ENCODE peak calls at places on chromosomes 7 and 10, in five cellular contexts. One of them, this sample, is unnamed. For H3K4me1 and H3K27me3, the result is how much of the 10 kb centered on the place peaks cover.

GRCh38 chr10:102868976-102869289 is 337 bp upstream of the AS3MT start:
- DNase-seq in left lung: no peak
- DNase-seq in testis: no peak
- DNase-seq in lower lobe of right lung: no peak
- DNase-seq in body of pancreas: no peak
- DNase-seq in this sample: no peak

GRCh38 chr10:48612241-48612943 is 7.5 kb upstream of the ARHGAP22 start:
- DNase-seq in left lung: no peak
- DNase-seq in body of pancreas: no peak
- DNase-seq in testis: no peak
- DNase-seq in lower lobe of right lung: no peak
- DNase-seq in this sample: no peak

GRCh38 chr7:139108256-139109187 is 998 bp downstream of the ZC3HAV1 start:
- DNase-seq in testis: peak
- DNase-seq in lower lobe of right lung: peak
- DNase-seq in body of pancreas: peak
- DNase-seq in left lung: peak
- DNase-seq in this sample: peak

GRCh38 chr7:35251606-35252310 is 2.1 kb downstream of the TBX20 start:
- DNase-seq in left lung: no peak
- DNase-seq in testis: no peak
- DNase-seq in lower lobe of right lung: no peak
- DNase-seq in body of pancreas: no peak
- DNase-seq in this sample: no peak

GRCh38 chr10:111076682-111077661 is at the start of gene ADRA2A:
- DNase-seq in lower lobe of right lung: peak
- DNase-seq in body of pancreas: peak
- DNase-seq in left lung: peak
- DNase-seq in testis: peak
- DNase-seq in this sample: no peak

GRCh38 chr7:135708041-135708440 is 19.9 kb downstream of the SLC13A4 start:
- DNase-seq in testis: no peak
- DNase-seq in left lung: no peak
- DNase-seq in lower lobe of right lung: no peak
- DNase-seq in body of pancreas: no peak
- DNase-seq in this sample: no peak

GRCh38 chr10:132835848-132836233 is 49.9 kb upstream of the NKX6-2 start:
- DNase-seq in testis: no peak
- DNase-seq in lower lobe of right lung: no peak
- DNase-seq in left lung: no peak
- DNase-seq in body of pancreas: no peak
- DNase-seq in this sample: no peak

GRCh38 chr7:102279537-102280400 is 6.9 kb upstream of the SH2B2 start:
- DNase-seq in lower lobe of right lung: no peak
- DNase-seq in testis: no peak
- DNase-seq in body of pancreas: peak
- DNase-seq in left lung: peak
- DNase-seq in this sample: no peak

GRCh38 chr7:87219545-87220025 is at the start of gene TMEM243:
- DNase-seq in testis: peak
- DNase-seq in body of pancreas: peak
- DNase-seq in left lung: peak
- DNase-seq in lower lobe of right lung: peak
- DNase-seq in this sample: peak

GRCh38 chr7:154950992-154951391 is 51.9 kb downstream of the PAXIP1 start:
- DNase-seq in body of pancreas: no peak
- DNase-seq in lower lobe of right lung: no peak
- DNase-seq in testis: no peak
- DNase-seq in left lung: no peak
- DNase-seq in this sample: no peak

GRCh38 chr7:155644971-155645509 is 579 bp downstream of the RBM33 start:
- DNase-seq in body of pancreas: peak
- DNase-seq in lower lobe of right lung: peak
- DNase-seq in testis: peak
- DNase-seq in left lung: no peak
- DNase-seq in this sample: peak

GRCh38 chr7:116940689-116941088 is 12.6 kb upstream of the ST7 start:
- DNase-seq in lower lobe of right lung: no peak
- DNase-seq in left lung: no peak
- DNase-seq in body of pancreas: no peak
- DNase-seq in testis: no peak
- DNase-seq in this sample: no peak

GRCh38 chr10:72087392-72087968 is 871 bp downstream of the SPOCK2 start:
- DNase-seq in lower lobe of right lung: no peak
- DNase-seq in left lung: no peak
- DNase-seq in testis: no peak
- DNase-seq in body of pancreas: no peak
- DNase-seq in this sample: no peak

GRCh38 chr10:48442090-48442808 is 135.8 kb downstream of the MAPK8 start:
- DNase-seq in lower lobe of right lung: no peak
- DNase-seq in left lung: no peak
- DNase-seq in testis: no peak
- DNase-seq in body of pancreas: no peak
- DNase-seq in this sample: no peak

GRCh38 chr10:115402690-115403089 is 309.5 kb downstream of the ATRNL1 start:
- DNase-seq in testis: no peak
- DNase-seq in lower lobe of right lung: no peak
- DNase-seq in body of pancreas: no peak
- DNase-seq in left lung: no peak
- DNase-seq in this sample: no peak

GRCh38 chr7:95398155-95398940 is 2.2 kb upstream of the PON3 start:
- DNase-seq in body of pancreas: no peak
- DNase-seq in left lung: no peak
- DNase-seq in testis: no peak
- DNase-seq in lower lobe of right lung: no peak
- DNase-seq in this sample: no peak

GRCh38 chr10:24344279-24344678 is 135.3 kb downstream of the KIAA1217 start:
- DNase-seq in left lung: no peak
- DNase-seq in lower lobe of right lung: no peak
- DNase-seq in testis: no peak
- DNase-seq in body of pancreas: peak
- DNase-seq in this sample: no peak

GRCh38 chr7:141073641-141074161 is at the start of gene TMEM178B:
- DNase-seq in lower lobe of right lung: no peak
- DNase-seq in left lung: no peak
- DNase-seq in testis: no peak
- DNase-seq in body of pancreas: no peak
- DNase-seq in this sample: no peak

GRCh38 chr10:110827872-110828271 is 43.9 kb upstream of the PDCD4 start:
- DNase-seq in body of pancreas: no peak
- DNase-seq in lower lobe of right lung: no peak
- DNase-seq in testis: peak
- DNase-seq in left lung: no peak
- DNase-seq in this sample: no peak

GRCh38 chr7:112023786-112024185 is 182.4 kb downstream of the DOCK4 start:
- DNase-seq in lower lobe of right lung: no peak
- DNase-seq in testis: no peak
- DNase-seq in left lung: no peak
- DNase-seq in body of pancreas: no peak
- DNase-seq in this sample: no peak

GRCh38 chr10:7035111-7035761 is 375.6 kb downstream of the SFMBT2 start:
- DNase-seq in testis: no peak
- DNase-seq in body of pancreas: no peak
- DNase-seq in left lung: no peak
- DNase-seq in lower lobe of right lung: no peak
- DNase-seq in this sample: no peak

GRCh38 chr7:22252886-22253536 is 103.9 kb downstream of the RAPGEF5 start:
- DNase-seq in left lung: no peak
- DNase-seq in lower lobe of right lung: no peak
- DNase-seq in body of pancreas: no peak
- DNase-seq in testis: no peak
- DNase-seq in this sample: no peak

GRCh38 chr7:34281260-34281659 is 375.9 kb downstream of the BMPER start:
- DNase-seq in lower lobe of right lung: no peak
- DNase-seq in left lung: no peak
- DNase-seq in testis: no peak
- DNase-seq in body of pancreas: no peak
- DNase-seq in this sample: no peak

GRCh38 chr7:100493476-100494264 is 9.9 kb downstream of the NYAP1 start:
- DNase-seq in lower lobe of right lung: peak
- DNase-seq in left lung: no peak
- DNase-seq in testis: no peak
- DNase-seq in body of pancreas: peak
- DNase-seq in this sample: no peak

GRCh38 chr10:89652971-89653370 is 7.9 kb upstream of the PANK1 start:
- DNase-seq in left lung: no peak
- DNase-seq in lower lobe of right lung: no peak
- DNase-seq in body of pancreas: no peak
- DNase-seq in testis: no peak
- DNase-seq in this sample: no peak

GRCh38 chr7:115070311-115070710 is 148.4 kb downstream of the MDFIC start:
- DNase-seq in lower lobe of right lung: no peak
- DNase-seq in testis: no peak
- DNase-seq in left lung: no peak
- DNase-seq in body of pancreas: no peak
- DNase-seq in this sample: no peak

GRCh38 chr7:94301024-94301588 is 93.6 kb upstream of the COL1A2 start:
- DNase-seq in left lung: peak
- DNase-seq in lower lobe of right lung: peak
- DNase-seq in body of pancreas: peak
- DNase-seq in testis: peak
- DNase-seq in this sample: no peak

GRCh38 chr7:93715234-93715633 is 140.7 kb upstream of the CALCR start:
- DNase-seq in lower lobe of right lung: peak
- DNase-seq in left lung: peak
- DNase-seq in body of pancreas: peak
- DNase-seq in testis: peak
- DNase-seq in this sample: no peak

GRCh38 chr7:96397936-96398596 is 76.2 kb upstream of the SLC25A13 start:
- DNase-seq in left lung: peak
- DNase-seq in body of pancreas: no peak
- DNase-seq in lower lobe of right lung: no peak
- DNase-seq in testis: no peak
- DNase-seq in this sample: no peak

GRCh38 chr10:17061418-17061817 is 68.2 kb downstream of the CUBN start:
- DNase-seq in lower lobe of right lung: no peak
- DNase-seq in testis: no peak
- DNase-seq in body of pancreas: no peak
- DNase-seq in left lung: no peak
- DNase-seq in this sample: no peak
- H3K4me1 ChIP-seq in lower lobe of right lung: under half
- H3K4me1 ChIP-seq in testis: under half
- H3K4me1 ChIP-seq in body of pancreas: under half
- H3K4me1 ChIP-seq in left lung: under half
- H3K4me1 ChIP-seq in this sample: under half

GRCh38 chr7:19146699-19147098 is 1.5 kb upstream of the FERD3L start:
- DNase-seq in left lung: no peak
- DNase-seq in lower lobe of right lung: no peak
- DNase-seq in testis: no peak
- DNase-seq in body of pancreas: no peak
- DNase-seq in this sample: no peak

GRCh38 chr7:19144661-19145428 is at the start of gene FERD3L:
- DNase-seq in lower lobe of right lung: no peak
- DNase-seq in body of pancreas: no peak
- DNase-seq in testis: no peak
- DNase-seq in left lung: no peak
- DNase-seq in this sample: peak

GRCh38 chr7:19139706-19140327 is 5.4 kb downstream of the FERD3L start:
- DNase-seq in testis: no peak
- DNase-seq in left lung: no peak
- DNase-seq in body of pancreas: no peak
- DNase-seq in lower lobe of right lung: no peak
- DNase-seq in this sample: no peak

GRCh38 chr7:19143930-19144574 is 1.2 kb downstream of the FERD3L start:
- DNase-seq in testis: no peak
- DNase-seq in body of pancreas: no peak
- DNase-seq in lower lobe of right lung: no peak
- DNase-seq in left lung: no peak
- DNase-seq in this sample: no peak

DNA sequence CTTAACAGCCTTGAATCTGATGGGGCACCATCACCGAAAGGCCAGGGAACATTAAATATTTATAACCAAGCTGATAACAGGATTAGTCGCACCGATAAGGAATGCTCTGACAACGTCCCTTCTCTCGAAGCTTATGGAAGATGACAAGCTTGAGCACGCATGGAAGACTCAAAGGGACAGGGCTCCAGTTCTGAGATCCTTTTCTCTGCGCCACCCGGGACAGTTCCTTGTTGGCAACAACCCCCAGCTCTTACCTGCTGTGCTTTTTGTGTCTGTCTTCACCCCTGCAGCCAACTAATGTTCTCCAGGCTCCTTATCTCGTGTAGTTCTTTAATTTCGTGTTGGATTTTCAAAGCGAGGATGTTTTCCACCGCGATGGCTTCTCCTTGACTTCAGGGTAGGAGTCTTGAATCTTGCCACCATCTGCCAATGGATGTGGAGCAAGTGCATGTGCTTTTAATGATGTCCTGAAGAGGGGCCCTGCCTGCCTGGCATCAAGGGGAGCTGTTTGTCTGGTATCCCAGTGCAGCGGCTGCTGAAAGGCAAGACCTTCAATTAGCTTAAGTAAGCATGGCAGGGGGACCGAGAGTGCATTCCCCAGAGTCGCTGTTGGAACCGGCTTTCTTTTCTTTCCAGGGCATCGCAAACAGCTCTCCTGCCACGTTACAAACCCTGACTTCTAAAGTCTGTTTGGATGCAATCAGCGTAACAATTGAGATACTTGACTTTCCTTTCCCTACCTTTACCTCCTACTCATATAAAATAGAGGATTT is 394 bp upstream of the FERD3L start:
- DNase-seq in testis: no peak
- DNase-seq in lower lobe of right lung: no peak
- DNase-seq in left lung: no peak
- DNase-seq in body of pancreas: no peak
- DNase-seq in this sample: no peak
- H3K27me3 ChIP-seq in testis: under half
- H3K27me3 ChIP-seq in lower lobe of right lung: half or more
- H3K27me3 ChIP-seq in left lung: half or more
- H3K27me3 ChIP-seq in body of pancreas: under half
- H3K27me3 ChIP-seq in this sample: under half

GRCh38 chr10:29598861-29599311 is 35.9 kb downstream of the SVIL start:
- DNase-seq in testis: peak
- DNase-seq in left lung: no peak
- DNase-seq in lower lobe of right lung: no peak
- DNase-seq in body of pancreas: no peak
- DNase-seq in this sample: no peak

GRCh38 chr10:29603516-29603915 is 31.3 kb downstream of the SVIL start:
- DNase-seq in lower lobe of right lung: no peak
- DNase-seq in left lung: no peak
- DNase-seq in testis: no peak
- DNase-seq in body of pancreas: no peak
- DNase-seq in this sample: no peak

GRCh38 chr10:29600067-29600466 is 34.7 kb downstream of the SVIL start:
- DNase-seq in left lung: no peak
- DNase-seq in body of pancreas: no peak
- DNase-seq in testis: no peak
- DNase-seq in lower lobe of right lung: no peak
- DNase-seq in this sample: peak

GRCh38 chr10:29604291-29604825 is 30.4 kb downstream of the SVIL start:
- DNase-seq in lower lobe of right lung: no peak
- DNase-seq in left lung: no peak
- DNase-seq in body of pancreas: no peak
- DNase-seq in testis: no peak
- DNase-seq in this sample: no peak

GRCh38 chr10:29600821-29601220 is 34.0 kb downstream of the SVIL start:
- DNase-seq in testis: no peak
- DNase-seq in lower lobe of right lung: no peak
- DNase-seq in left lung: no peak
- DNase-seq in body of pancreas: no peak
- DNase-seq in this sample: no peak
- H3K4me1 ChIP-seq in testis: under half
- H3K4me1 ChIP-seq in lower lobe of right lung: under half
- H3K4me1 ChIP-seq in left lung: under half
- H3K4me1 ChIP-seq in body of pancreas: under half
- H3K4me1 ChIP-seq in this sample: under half

GRCh38 chr7:153217032-153217431 is 457.5 kb downstream of the ACTR3B start:
- DNase-seq in lower lobe of right lung: no peak
- DNase-seq in testis: no peak
- DNase-seq in left lung: no peak
- DNase-seq in body of pancreas: no peak
- DNase-seq in this sample: no peak
- H3K27me3 ChIP-seq in lower lobe of right lung: under half
- H3K27me3 ChIP-seq in testis: under half
- H3K27me3 ChIP-seq in left lung: under half
- H3K27me3 ChIP-seq in body of pancreas: under half
- H3K27me3 ChIP-seq in this sample: under half

This sample was measured in breast epithelium.